ENCODE peak calls at places on chromosomes 3 and 15, in six cellular contexts. D is pancreas; Z is GM10248; M is suprapubic skin; W is MCF 10A; P is CD4-positive, alpha-beta T cell. K is an unnamed sample.

GRCh38 chr15:93968773-93969172 is 262.6 kb upstream of the MCTP2 start:
- DNase-seq in D (no peak), Z (no peak), M (no peak), W (no peak), P (no peak), K (no peak)

GRCh38 chr3:108548886-108549285 is 38.5 kb upstream of the MYH15 start:
- DNase-seq in D (no peak), Z (no peak), M (no peak), W (no peak), P (no peak), K (no peak)

GRCh38 chr3:112302061-112302830 is 8.2 kb upstream of the SLC9C1 start:
- DNase-seq in D (no peak), Z (no peak), M (no peak), W (no peak), P (no peak), K (peak)

GRCh38 chr15:60840703-60841411 is 361.9 kb upstream of the ICE2 start:
- DNase-seq in D (no peak), Z (no peak), M (no peak), W (no peak), P (peak), K (no peak)

GRCh38 chr15:40038267-40038653 is 721 bp downstream of the SRP14 start:
- DNase-seq in D (peak), Z (no peak), M (no peak), W (no peak), P (no peak), K (no peak)

GRCh38 chr3:63067999-63068645 is 192.9 kb upstream of the CADPS start:
- DNase-seq in D (peak), Z (peak), M (no peak), W (peak), P (no peak), K (no peak)

GRCh38 chr3:196794467-196794866 is 54.8 kb downstream of the PAK2 start:
- DNase-seq in D (no peak), Z (no peak), M (no peak), W (no peak), P (no peak), K (no peak)

GRCh38 chr3:179811321-179812095 is 158.7 kb downstream of the USP13 start:
- DNase-seq in D (peak), Z (peak), M (no peak), W (peak), P (no peak), K (no peak)

GRCh38 chr3:73561494-73561893 is 63.2 kb downstream of the PDZRN3 start:
- DNase-seq in D (no peak), Z (no peak), M (no peak), W (no peak), P (no peak), K (no peak)

GRCh38 chr3:10524799-10525301 is 19.5 kb upstream of the ATP2B2 start:
- DNase-seq in D (no peak), Z (no peak), M (peak), W (no peak), P (no peak), K (peak)

GRCh38 chr3:67045711-67046465 is 47.8 kb downstream of the KBTBD8 start:
- DNase-seq in D (no peak), Z (no peak), M (no peak), W (no peak), P (no peak), K (no peak)

DNA sequence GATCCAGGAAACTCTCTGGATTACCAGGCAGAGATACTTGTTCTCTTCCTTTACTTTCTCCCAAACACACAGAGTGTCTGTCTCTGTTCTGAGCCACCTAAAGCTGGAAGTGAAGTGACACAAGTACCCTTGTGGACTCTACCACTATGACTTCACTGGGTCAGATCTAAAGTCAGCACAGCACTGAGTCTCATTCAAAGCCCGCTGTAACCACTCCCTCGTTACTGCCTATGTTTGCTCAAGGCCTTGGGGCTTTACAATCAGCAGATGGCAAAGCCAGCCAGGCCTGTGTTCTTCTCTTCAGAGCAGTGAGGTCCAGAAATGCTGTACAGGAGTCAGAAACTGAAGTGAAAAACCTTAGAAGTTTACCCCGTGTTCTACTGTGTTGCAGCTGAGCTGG is 588.3 kb upstream of the SEMA6D start:
- DNase-seq in D (no peak), Z (no peak), M (no peak), W (no peak), P (no peak), K (no peak)
- TF ChIP-seq CTCF in D (no peak), Z (no peak), M (no peak), W (no peak), P (no peak), K (no peak)

GRCh38 chr3:171643033-171643432 is 167.2 kb downstream of the PLD1 start:
- DNase-seq in D (no peak), Z (no peak), M (no peak), W (no peak), P (no peak), K (no peak)

GRCh38 chr3:171646357-171647133 is 163.7 kb downstream of the PLD1 start:
- DNase-seq in D (no peak), Z (peak), M (no peak), W (peak), P (no peak), K (no peak)

GRCh38 chr3:171644681-171645080 is 165.6 kb downstream of the PLD1 start:
- DNase-seq in D (no peak), Z (no peak), M (no peak), W (no peak), P (no peak), K (no peak)

GRCh38 chr3:171640520-171641412 is 169.5 kb downstream of the PLD1 start:
- DNase-seq in D (no peak), Z (no peak), M (no peak), W (peak), P (no peak), K (no peak)
- TF ChIP-seq CTCF in D (no peak), Z (no peak), M (no peak), W (no peak), P (no peak), K (peak)

GRCh38 chr15:25947336-25948080 is 84.4 kb upstream of the ATP10A start:
- DNase-seq in D (peak), Z (no peak), M (no peak), W (no peak), P (no peak), K (no peak)
- TF ChIP-seq CTCF in D (no peak), Z (no peak), M (no peak), W (no peak), P (no peak), K (peak)

GRCh38 chr3:78893161-78893560 is 874.6 kb downstream of the ROBO1 start:
- DNase-seq in D (no peak), Z (no peak), M (no peak), W (no peak), P (no peak), K (no peak)

GRCh38 chr3:78889345-78889744 is 878.5 kb downstream of the ROBO1 start:
- DNase-seq in D (no peak), Z (no peak), M (no peak), W (no peak), P (no peak), K (no peak)

GRCh38 chr3:78895528-78895927 is 872.3 kb downstream of the ROBO1 start:
- DNase-seq in D (no peak), Z (no peak), M (no peak), W (no peak), P (no peak), K (no peak)

GRCh38 chr3:78899846-78900245 is 868.0 kb downstream of the ROBO1 start:
- DNase-seq in D (no peak), Z (no peak), M (no peak), W (no peak), P (no peak), K (no peak)

GRCh38 chr3:78894787-78895186 is 873.0 kb downstream of the ROBO1 start:
- DNase-seq in D (no peak), Z (no peak), M (no peak), W (no peak), P (no peak), K (no peak)
- TF ChIP-seq CTCF in D (no peak), Z (no peak), M (no peak), W (no peak), P (no peak), K (no peak)

GRCh38 chr3:159586587-159587202 is 401.9 kb upstream of the IL12A start:
- DNase-seq in D (no peak), Z (no peak), M (no peak), W (peak), P (no peak), K (no peak)
- TF ChIP-seq CTCF in D (no peak), Z (no peak), M (no peak), W (peak), P (no peak), K (peak)

DNA sequence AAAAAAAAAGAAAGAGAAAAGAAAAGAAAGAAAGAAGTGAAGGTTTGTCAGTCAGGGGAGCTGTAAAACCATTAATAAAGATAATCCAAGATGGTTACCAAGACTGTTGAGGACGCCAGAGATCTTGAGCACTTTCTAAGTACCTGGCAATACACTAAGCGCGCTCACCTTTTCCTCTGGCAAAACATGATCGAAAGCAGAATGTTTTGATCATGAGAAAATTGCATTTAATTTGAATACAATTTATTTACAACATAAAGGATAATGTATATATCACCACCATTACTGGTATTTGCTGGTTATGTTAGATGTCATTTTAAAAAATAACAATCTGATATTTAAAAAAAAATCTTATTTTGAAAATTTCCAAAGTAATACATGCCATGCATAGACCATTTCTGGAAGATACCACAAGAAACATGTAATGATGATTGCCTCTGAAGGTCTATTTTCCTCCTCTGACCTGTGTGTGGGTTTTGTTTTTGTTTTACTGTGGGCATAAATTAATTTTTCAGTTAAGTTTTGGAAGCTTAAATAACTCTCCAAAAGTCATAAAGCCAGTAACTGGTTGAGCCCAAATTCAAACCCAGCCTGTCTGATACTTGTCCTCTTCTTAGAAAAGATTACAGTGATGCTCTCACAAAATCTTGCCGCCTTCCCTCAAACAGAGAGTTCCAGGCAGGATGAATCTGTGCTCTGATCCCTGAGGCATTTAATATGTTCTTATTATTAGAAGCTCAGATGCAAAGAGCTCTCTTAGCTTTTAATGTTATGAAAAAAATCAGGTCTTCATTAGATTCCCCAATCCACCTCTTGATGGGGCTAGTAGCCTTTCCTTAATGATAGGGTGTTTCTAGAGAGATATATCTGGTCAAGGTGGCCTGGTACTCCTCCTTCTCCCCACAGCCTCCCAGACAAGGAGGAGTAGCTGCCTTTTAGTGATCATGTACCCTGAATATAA is 2.0 kb downstream of the B2M start:
- DNase-seq in D (no peak), Z (no peak), M (no peak), W (peak), P (no peak), K (no peak)
- TF ChIP-seq CTCF in D (no peak), Z (peak), M (no peak), W (peak), P (peak), K (peak)

GRCh38 chr3:168095611-168096209 is at the start of gene GOLIM4:
- DNase-seq in D (peak), Z (peak), M (peak), W (peak), P (no peak), K (peak)

GRCh38 chr3:168096210-168096795 is 579 bp upstream of the GOLIM4 start:
- DNase-seq in D (peak), Z (peak), M (peak), W (peak), P (peak), K (peak)

GRCh38 chr3:168094580-168094876 is 1.2 kb downstream of the GOLIM4 start:
- DNase-seq in D (no peak), Z (no peak), M (no peak), W (peak), P (no peak), K (peak)

GRCh38 chr3:168093790-168094189 is 1.9 kb downstream of the GOLIM4 start:
- DNase-seq in D (no peak), Z (no peak), M (no peak), W (no peak), P (no peak), K (no peak)

DNA sequence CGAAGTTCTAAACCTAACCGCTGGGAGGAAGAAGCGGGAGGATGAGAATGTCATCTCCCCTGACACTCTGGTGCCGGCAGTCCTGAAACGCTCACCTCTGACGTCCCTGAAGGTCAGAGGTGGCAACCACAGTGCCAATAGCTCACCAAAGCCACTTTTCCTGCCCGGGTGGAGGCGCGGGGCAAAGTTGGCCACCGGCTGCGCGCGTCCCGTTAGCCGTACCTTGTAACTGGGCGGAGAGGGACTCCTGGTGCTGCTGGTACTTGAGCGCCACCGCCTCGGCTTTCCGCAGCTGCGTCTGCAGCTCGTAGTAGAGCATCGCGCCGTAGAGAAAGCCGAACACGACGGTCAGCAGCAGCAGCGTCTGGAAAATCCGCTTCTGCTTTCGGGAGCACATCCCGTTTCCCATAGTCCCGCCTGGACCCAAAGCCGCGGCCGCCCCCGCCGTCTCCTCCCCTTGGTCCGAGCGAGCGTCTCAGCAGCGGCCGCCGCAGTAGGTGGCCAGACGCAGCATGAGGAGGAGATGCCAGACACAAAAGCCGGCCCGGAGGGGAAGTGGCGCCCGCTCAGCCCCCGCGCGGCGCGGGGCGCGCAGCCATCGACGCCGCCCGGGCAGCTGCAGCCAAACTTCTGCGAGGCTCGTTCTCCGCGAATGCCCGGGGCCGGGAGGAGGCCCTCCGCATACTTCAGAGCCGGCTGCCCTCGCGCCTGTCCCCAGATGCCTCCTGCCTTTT is 680 bp downstream of the GOLIM4 start:
- DNase-seq in D (peak), Z (peak), M (peak), W (peak), P (no peak), K (peak)
- TF ChIP-seq CTCF in D (no peak), Z (peak), M (peak), W (no peak), P (no peak), K (peak)

GRCh38 chr15:83653639-83654378 is at the start of gene ADAMTSL3:
- DNase-seq in D (peak), Z (no peak), M (peak), W (peak), P (no peak), K (no peak)
- TF ChIP-seq CTCF in D (no peak), Z (no peak), M (peak), W (no peak), P (no peak), K (no peak)

GRCh38 chr3:156834962-156835535 is 8.9 kb downstream of the LEKR1 start:
- DNase-seq in D (no peak), Z (no peak), M (no peak), W (no peak), P (no peak), K (no peak)

GRCh38 chr3:156840826-156841689 is 14.9 kb downstream of the LEKR1 start:
- DNase-seq in D (no peak), Z (no peak), M (no peak), W (no peak), P (no peak), K (no peak)

GRCh38 chr3:156834435-156834834 is 8.3 kb downstream of the LEKR1 start:
- DNase-seq in D (no peak), Z (no peak), M (no peak), W (no peak), P (no peak), K (no peak)

GRCh38 chr3:156837130-156837529 is 11.0 kb downstream of the LEKR1 start:
- DNase-seq in D (no peak), Z (no peak), M (no peak), W (peak), P (no peak), K (no peak)

DNA sequence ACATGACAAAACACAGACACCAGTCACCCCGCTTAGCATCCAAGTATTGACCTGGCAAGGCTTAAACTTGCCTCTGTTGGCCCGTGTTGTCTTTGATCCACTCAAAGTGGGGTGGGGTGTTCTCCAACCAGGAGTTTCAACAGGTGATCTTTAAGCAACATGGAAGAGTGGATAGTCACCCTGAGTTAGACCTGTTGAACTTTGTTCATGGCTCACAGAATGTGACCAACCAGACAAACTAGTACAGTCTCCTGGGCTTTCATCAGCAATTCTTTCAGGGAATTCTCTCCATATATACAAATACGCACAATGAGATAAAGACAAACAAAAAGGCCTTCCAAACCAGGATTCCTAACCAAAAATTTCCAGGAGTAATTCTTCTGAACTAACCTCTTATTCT is 11.9 kb downstream of the LEKR1 start:
- DNase-seq in D (no peak), Z (no peak), M (no peak), W (no peak), P (no peak), K (no peak)
- TF ChIP-seq CTCF in D (no peak), Z (no peak), M (no peak), W (no peak), P (no peak), K (no peak)